ENCODE peak calls at places on chromosomes 11 and 22, in six cellular contexts. H is T-helper 1 cell, Y is caudate nucleus, X is putamen, G is fibroblast of lung, J is globus pallidus. R is an unnamed sample.

GRCh38 chr11:62148271-62148980 is 24.6 kb downstream of the INCENP start:
- DNase-seq in H (no peak), Y (no peak), X (no peak), G (no peak), J (no peak), R (no peak)

GRCh38 chr22:24146791-24147353 is 34.4 kb upstream of the SUSD2 start:
- DNase-seq in H (no peak), Y (peak; percentile 38), X (peak; percentile 45), G (peak; percentile 89), J (no peak), R (no peak)

GRCh38 chr11:109317726-109318125 is 104.3 kb upstream of the C11orf87 start:
- DNase-seq in H (no peak), Y (no peak), X (no peak), G (no peak), J (no peak), R (no peak)

GRCh38 chr11:111733009-111733408 is 33.2 kb downstream of the PPP2R1B start:
- DNase-seq in H (no peak), Y (no peak), X (no peak), G (peak; percentile 89), J (peak; percentile 50), R (no peak)

GRCh38 chr22:48575567-48576332 is 1251.9 kb downstream of the BRD1 start:
- DNase-seq in H (no peak), Y (no peak), X (no peak), G (no peak), J (no peak), R (no peak)

GRCh38 chr11:88494857-88495256 is 157.3 kb upstream of the CTSC start:
- DNase-seq in H (no peak), Y (no peak), X (no peak), G (no peak), J (no peak), R (peak; percentile 49)

GRCh38 chr11:44977493-44977984 is 26.9 kb upstream of the TP53I11 start:
- DNase-seq in H (no peak), Y (no peak), X (no peak), G (peak; percentile 29), J (no peak), R (peak; percentile 46)

GRCh38 chr11:66294626-66295620 is 3.2 kb downstream of the TMEM151A start:
- DNase-seq in H (no peak), Y (no peak), X (no peak), G (no peak), J (no peak), R (no peak)

GRCh38 chr11:64856382-64857227 is 12.2 kb upstream of the CDC42BPG start:
- DNase-seq in H (no peak), Y (peak; percentile 41), X (no peak), G (peak; percentile 81), J (no peak), R (no peak)

GRCh38 chr11:77200869-77201268 is 72.8 kb downstream of the MYO7A start:
- DNase-seq in H (no peak), Y (no peak), X (no peak), G (no peak), J (no peak), R (no peak)

GRCh38 chr11:19493446-19493845 is 219.2 kb upstream of the NAV2 start:
- DNase-seq in H (no peak), Y (no peak), X (no peak), G (no peak), J (no peak), R (peak; percentile 82)

GRCh38 chr11:45897556-45897955 is 9.5 kb downstream of the FREY1 start:
- DNase-seq in H (no peak), Y (no peak), X (no peak), G (no peak), J (no peak), R (no peak)

GRCh38 chr11:73009972-73010371 is 132.1 kb downstream of the FCHSD2 start:
- DNase-seq in H (no peak), Y (no peak), X (no peak), G (no peak), J (no peak), R (no peak)

GRCh38 chr11:101096036-101096704 is 33.4 kb downstream of the PGR start:
- DNase-seq in H (no peak), Y (no peak), X (no peak), G (no peak), J (no peak), R (no peak)

GRCh38 chr11:74004694-74005615 is 3.9 kb downstream of the UCP3 start:
- DNase-seq in H (peak; percentile 82), Y (no peak), X (no peak), G (no peak), J (no peak), R (no peak)

GRCh38 chr22:36224245-36224644 is 15.1 kb downstream of the APOL2 start:
- DNase-seq in H (no peak), Y (no peak), X (no peak), G (no peak), J (no peak), R (no peak)

GRCh38 chr11:65488273-65489058 is 10.4 kb upstream of the MALAT1 start:
- DNase-seq in H (no peak), Y (peak; percentile 76), X (no peak), G (peak; percentile 72), J (peak; percentile 66), R (no peak)

GRCh38 chr22:32584650-32585049 is 110.0 kb downstream of the FBXO7 start:
- DNase-seq in H (no peak), Y (no peak), X (no peak), G (peak; percentile 72), J (no peak), R (no peak)

GRCh38 chr22:36486619-36487384 is 5.4 kb upstream of the TXN2 start:
- DNase-seq in H (peak; percentile 39), Y (no peak), X (no peak), G (peak; percentile 47), J (no peak), R (peak; percentile 60)

GRCh38 chr11:121042296-121042695 is 18.4 kb downstream of the TBCEL start:
- DNase-seq in H (no peak), Y (no peak), X (no peak), G (no peak), J (no peak), R (no peak)

GRCh38 chr11:10350341-10350740 is 45.5 kb downstream of the ADM start:
- DNase-seq in H (no peak), Y (no peak), X (no peak), G (peak; percentile 90), J (no peak), R (no peak)

GRCh38 chr11:125207866-125208425 is 43.4 kb downstream of the PKNOX2 start:
- DNase-seq in H (no peak), Y (no peak), X (no peak), G (peak; percentile 16), J (no peak), R (no peak)

GRCh38 chr22:42773161-42773560 is 52.5 kb upstream of the A4GALT start:
- DNase-seq in H (no peak), Y (no peak), X (no peak), G (no peak), J (no peak), R (no peak)

GRCh38 chr22:21714059-21714770 is 21.4 kb downstream of the YPEL1 start:
- DNase-seq in H (no peak), Y (no peak), X (no peak), G (no peak), J (no peak), R (peak; percentile 29)

GRCh38 chr11:27427183-27427980 is 45.2 kb downstream of the LGR4 start:
- DNase-seq in H (no peak), Y (no peak), X (no peak), G (peak; percentile 78), J (no peak), R (no peak)

GRCh38 chr11:25741886-25742285 is 590.0 kb upstream of the ANO3 start:
- DNase-seq in H (no peak), Y (no peak), X (no peak), G (no peak), J (no peak), R (no peak)

GRCh38 chr11:17564687-17565042 is 17.6 kb downstream of the OTOG start:
- DNase-seq in H (no peak), Y (no peak), X (no peak), G (no peak), J (no peak), R (no peak)

GRCh38 chr11:79090191-79090590 is 350.6 kb downstream of the TENM4 start:
- DNase-seq in H (no peak), Y (no peak), X (no peak), G (no peak), J (no peak), R (no peak)